ENCODE peak calls at places on chromosomes 4 and X, in eight cellular contexts. O is SJSA1; Q is suprapubic skin; H is NCI-H748 treated with DMSO at 0.1 percent for 48 hours; Z is naive thymus-derived CD4-positive, alpha-beta T cell; K is cerebellar cortex; X is fibroblast of lung; A is NCI-H2227 treated with DMSO at 0.1 percent for 48 hours. I is an unnamed sample.

GRCh38 chr4:63563288-63564014 is 845.8 kb downstream of the TECRL start:
- DNase-seq in O (no peak), Q (no peak), H (peak; percentile 0), Z (no peak), K (no peak), X (no peak), A (no peak), I (no peak)

GRCh38 chrX:50067435-50068292 is 133.1 kb downstream of the AKAP4 start:
- DNase-seq in O (no peak), Q (no peak), H (peak; percentile 73), Z (no peak), K (peak; percentile 88), X (peak; percentile 40), A (peak; percentile 95), I (no peak)

GRCh38 chrX:144896323-144896722 is 351.0 kb upstream of the SPANXN1 start:
- DNase-seq in O (no peak), Q (no peak), H (no peak), Z (no peak), K (no peak), X (no peak), A (no peak), I (no peak)

GRCh38 chrX:54357414-54358377 is at the start of gene WNK3:
- DNase-seq in O (peak; percentile 45), Q (peak; percentile 75), H (peak; percentile 78), Z (peak; percentile 27), K (peak; percentile 80), X (peak; percentile 77), A (peak; percentile 96), I (no peak)

GRCh38 chr4:98614081-98614480 is 44.3 kb downstream of the TSPAN5 start:
- DNase-seq in O (no peak), Q (no peak), H (no peak), Z (no peak), K (no peak), X (no peak), A (no peak), I (no peak)

GRCh38 chrX:49171752-49172279 is at the start of gene PLP2:
- DNase-seq in O (peak; percentile 66), Q (no peak), H (no peak), Z (peak; percentile 73), K (no peak), X (peak; percentile 39), A (peak; percentile 30), I (peak; percentile 57)

GRCh38 chrX:1215123-1215823 is 2.8 kb upstream of the CRLF2 start:
- DNase-seq in O (no peak), Q (no peak), H (no peak), Z (peak; percentile 20), K (no peak), X (no peak), A (no peak), I (no peak)

GRCh38 chrX:125131146-125131545 is 188.5 kb upstream of the TEX13C start:
- DNase-seq in O (no peak), Q (no peak), H (peak; percentile 23), Z (no peak), K (no peak), X (no peak), A (no peak), I (no peak)

GRCh38 chr4:123892997-123893745 is 496.6 kb downstream of the SPRY1 start:
- DNase-seq in O (no peak), Q (no peak), H (peak; percentile 45), Z (no peak), K (no peak), X (peak; percentile 62), A (no peak), I (no peak)

GRCh38 chr4:115154826-115155225 is 41.4 kb upstream of the NDST4 start:
- DNase-seq in O (no peak), Q (no peak), H (no peak), Z (no peak), K (peak; percentile 83), X (peak; percentile 17), A (no peak), I (no peak)

GRCh38 chr4:183348136-183348535 is 25.9 kb upstream of the CLDN24 start:
- DNase-seq in O (no peak), Q (no peak), H (no peak), Z (no peak), K (no peak), X (no peak), A (no peak), I (no peak)

GRCh38 chr4:101599620-101600019 is 190.9 kb upstream of the BANK1 start:
- DNase-seq in O (no peak), Q (no peak), H (no peak), Z (no peak), K (no peak), X (peak; percentile 71), A (no peak), I (no peak)

GRCh38 chr4:2261110-2261852 is 628 bp downstream of the MXD4 start:
- DNase-seq in O (no peak), Q (peak; percentile 79), H (no peak), Z (peak; percentile 78), K (no peak), X (peak; percentile 49), A (no peak), I (no peak)

GRCh38 chr4:150211821-150212445 is 133.7 kb downstream of the DCLK2 start:
- DNase-seq in O (no peak), Q (no peak), H (no peak), Z (no peak), K (no peak), X (no peak), A (no peak), I (no peak)

GRCh38 chr4:120801171-120801758 is 121.3 kb downstream of the PRDM5 start:
- DNase-seq in O (no peak), Q (peak; percentile 73), H (no peak), Z (no peak), K (no peak), X (peak; percentile 44), A (no peak), I (no peak)

I was measured in stimulated activated CD8-positive, alpha-beta memory T cell treated with anti-CD3 and anti-CD28 coated beads, Interleukin-12 subunit alpha, Interleukin-12 subunit beta, amount 100 ng/mL, for 1 hour.